ENCODE peak calls at places on chromosomes 16 and 17, in six cellular contexts. Q is G401; W is activated T-cell treated with anti-CD3 and anti-CD28 coated beads, Interleukin-2, amount 50 U/mL, for 72 hours; H is heart right ventricle; B is WTC11; F is right lobe of liver. A is an unnamed sample.
A peak's percentile ranks its signal among the peaks of the same experiment; 100 is the strongest.

GRCh38 chr17:17935321-17936271 is 36.6 kb downstream of the TOM1L2 start:
- DNase-seq in F (no peak), H (no peak), Q (peak; percentile 43), W (no peak), B (no peak), A (no peak)

GRCh38 chr16:11053916-11054460 is 109.6 kb downstream of the CLEC16A start:
- DNase-seq in F (no peak), Q (peak; percentile 85), W (no peak), B (no peak), H (no peak), A (no peak)

GRCh38 chr16:49348408-49349176 is 25.0 kb upstream of the C16orf78 start:
- DNase-seq in W (no peak), F (no peak), Q (peak; percentile 71), H (no peak), B (peak; percentile 42), A (no peak)

GRCh38 chr17:49512296-49513043 is 17.4 kb downstream of the NGFR start:
- DNase-seq in H (no peak), Q (no peak), F (peak; percentile 52), B (peak; percentile 45), W (no peak), A (no peak)

GRCh38 chr17:4673986-4674770 is 29.8 kb downstream of the PELP1 start:
- DNase-seq in Q (no peak), H (no peak), W (no peak), B (no peak), F (no peak), A (no peak)

GRCh38 chr16:63982156-63982555 is 1139.7 kb downstream of the CDH11 start:
- DNase-seq in W (no peak), F (no peak), Q (no peak), B (no peak), H (no peak), A (no peak)

GRCh38 chr17:30571921-30572320 is 94.7 kb downstream of the GOSR1 start:
- DNase-seq in F (no peak), B (no peak), H (no peak), Q (no peak), W (no peak), A (no peak)

GRCh38 chr17:69335018-69335417 is 8.1 kb upstream of the ABCA5 start:
- DNase-seq in Q (no peak), W (no peak), B (no peak), F (no peak), H (no peak), A (peak; percentile 45)

GRCh38 chr16:21654881-21655280 is 2.5 kb upstream of the IGSF6 start:
- DNase-seq in Q (no peak), H (no peak), B (no peak), F (no peak), W (no peak), A (no peak)

GRCh38 chr17:78991017-78991783 is 11.5 kb upstream of the LGALS3BP start:
- DNase-seq in H (no peak), B (no peak), Q (no peak), F (peak; percentile 46), W (no peak), A (no peak)

GRCh38 chr17:51121620-51122472 is 1.2 kb upstream of the SPAG9 start:
- DNase-seq in Q (peak; percentile 83), B (peak; percentile 45), F (peak; percentile 94), H (peak; percentile 93), W (peak; percentile 88), A (peak; percentile 97)

GRCh38 chr17:33512113-33512512 is 219.0 kb upstream of the ASIC2 start:
- DNase-seq in H (no peak), W (no peak), B (no peak), F (no peak), Q (no peak), A (no peak)

GRCh38 chr17:57577751-57578607 is 167.1 kb downstream of the CCDC182 start:
- DNase-seq in W (no peak), B (no peak), H (no peak), F (no peak), Q (no peak), A (no peak)

GRCh38 chr16:20740007-20740883 is 1.4 kb downstream of the THUMPD1 start:
- DNase-seq in H (no peak), Q (no peak), W (peak; percentile 10), B (no peak), F (no peak), A (peak; percentile 50)

GRCh38 chr17:10069301-10069700 is 129.1 kb downstream of the GAS7 start:
- DNase-seq in B (no peak), F (no peak), H (peak; percentile 66), W (no peak), Q (no peak), A (no peak)

GRCh38 chr16:17367034-17367433 is 103.7 kb downstream of the XYLT1 start:
- DNase-seq in W (no peak), B (no peak), F (no peak), Q (no peak), H (no peak), A (no peak)

GRCh38 chr16:84382396-84382795 is 14.1 kb downstream of the ATP2C2 start:
- DNase-seq in Q (no peak), H (no peak), W (no peak), B (no peak), F (no peak), A (no peak)

GRCh38 chr16:87959391-87959968 is 8.2 kb downstream of the BANP start:
- DNase-seq in H (no peak), B (no peak), Q (no peak), F (no peak), W (no peak), A (no peak)